ENCODE peak calls at places on chromosomes 4 and X, in five cellular contexts. Y, E, Z, B and G are unnamed samples. For H3K4me1, the result is how much of the 10 kb centered on the place peaks cover.

GRCh38 chr4:114598191-114599121 is at the start of gene UGT8:
- DNase-seq in Y (no peak), E (peak), B (peak), Z (peak), G (peak)

GRCh38 chr4:152970102-152970820 is 34.1 kb downstream of the FHDC1 start:
- DNase-seq in B (no peak), Z (no peak), E (no peak), Y (no peak), G (no peak)

GRCh38 chr4:155758500-155759371 is at the start of gene GUCY1B1:
- DNase-seq in Z (peak), E (peak), Y (peak), B (peak), G (peak)

GRCh38 chrX:154719132-154719675 is 31.7 kb downstream of the GAB3 start:
- DNase-seq in Z (no peak), B (peak), E (no peak), Y (no peak), G (no peak)

GRCh38 chrX:118761950-118762725 is 34.7 kb downstream of the IL13RA1 start:
- DNase-seq in Z (no peak), Y (no peak), E (no peak), B (no peak), G (no peak)

GRCh38 chr4:1091561-1091995 is 21.8 kb downstream of the RNF212 start:
- DNase-seq in E (no peak), Y (no peak), Z (no peak), B (no peak), G (peak)

GRCh38 chr4:112223956-112224355 is 7.6 kb upstream of the AP1AR start:
- DNase-seq in E (no peak), B (no peak), Z (no peak), Y (no peak), G (no peak)

GRCh38 chrX:151875270-151876026 is 37.2 kb upstream of the MAGEA4 start:
- DNase-seq in Z (no peak), B (no peak), Y (no peak), E (no peak), G (no peak)

GRCh38 chrX:54447461-54447860 is 7.3 kb downstream of the TSR2 start:
- DNase-seq in B (peak), Z (no peak), E (no peak), Y (no peak), G (no peak)

GRCh38 chr4:73759357-73759756 is 19.0 kb downstream of the CXCL8 start:
- DNase-seq in Y (no peak), Z (no peak), B (no peak), E (no peak), G (no peak)

GRCh38 chr4:55068522-55068921 is 56.9 kb downstream of the KDR start:
- DNase-seq in E (no peak), Z (no peak), Y (no peak), B (no peak), G (no peak)
- H3K27ac ChIP-seq in E (peak), Z (no peak), Y (no peak), B (no peak), G (no peak)

GRCh38 chrX:12322031-12322430 is 183.8 kb downstream of the FRMPD4 start:
- DNase-seq in B (no peak), Z (no peak), E (no peak), Y (no peak), G (no peak)

GRCh38 chrX:12329476-12329875 is 191.2 kb downstream of the FRMPD4 start:
- DNase-seq in B (no peak), E (no peak), Z (no peak), Y (no peak), G (no peak)

GRCh38 chrX:12330841-12331240 is 192.6 kb downstream of the FRMPD4 start:
- DNase-seq in B (no peak), Z (no peak), E (no peak), Y (no peak), G (no peak)

GRCh38 chrX:12332786-12333347 is 194.6 kb downstream of the FRMPD4 start:
- DNase-seq in B (no peak), Z (no peak), E (no peak), Y (no peak), G (no peak)

GRCh38 chrX:12327836-12328235 is 189.6 kb downstream of the FRMPD4 start:
- DNase-seq in B (no peak), E (no peak), Z (no peak), Y (no peak), G (no peak)
- H3K4me1 ChIP-seq in B (under half), E (under half), Z (under half), Y (under half), G (under half)

GRCh38 chrX:13676885-13677284 is 12.0 kb upstream of the RAB9A start:
- DNase-seq in E (no peak), Y (no peak), Z (no peak), B (no peak), G (no peak)
- TF ChIP-seq CTCF in E (no peak), Y (no peak), Z (no peak), B (no peak), G (no peak)

GRCh38 chrX:68833448-68833805 is 4.6 kb downstream of the EFNB1 start:
- DNase-seq in B (no peak), E (no peak), Z (no peak), Y (no peak), G (no peak)
- H3K27ac ChIP-seq in B (no peak), E (peak), Z (peak), Y (no peak), G (no peak)

GRCh38 chrX:110436497-110436896 is 77.8 kb downstream of the RTL9 start:
- DNase-seq in B (no peak), Y (no peak), Z (no peak), E (no peak), G (no peak)
- H3K4me1 ChIP-seq in B (under half), Y (under half), Z (under half), E (under half), G (under half)

DNA sequence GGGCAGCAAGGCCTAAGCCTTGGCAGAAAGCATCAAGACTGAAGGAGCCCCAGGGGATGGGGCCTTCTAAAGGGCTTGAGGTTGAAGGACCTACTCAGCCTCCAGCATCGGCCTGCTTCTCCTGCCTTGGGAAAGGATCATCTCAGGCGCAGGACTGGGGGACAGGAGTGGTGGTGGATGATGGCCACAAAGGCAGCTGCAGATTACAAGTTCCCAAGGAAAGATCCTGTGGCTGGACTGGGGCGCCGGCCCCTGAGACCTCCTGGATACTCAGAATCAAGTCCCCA is 1.6 kb upstream of the ELF4 start:
- DNase-seq in E (no peak), Z (no peak), B (no peak), Y (no peak), G (no peak)
- TF ChIP-seq CTCF in E (no peak), Z (no peak), B (no peak), Y (no peak), G (no peak)

DNA sequence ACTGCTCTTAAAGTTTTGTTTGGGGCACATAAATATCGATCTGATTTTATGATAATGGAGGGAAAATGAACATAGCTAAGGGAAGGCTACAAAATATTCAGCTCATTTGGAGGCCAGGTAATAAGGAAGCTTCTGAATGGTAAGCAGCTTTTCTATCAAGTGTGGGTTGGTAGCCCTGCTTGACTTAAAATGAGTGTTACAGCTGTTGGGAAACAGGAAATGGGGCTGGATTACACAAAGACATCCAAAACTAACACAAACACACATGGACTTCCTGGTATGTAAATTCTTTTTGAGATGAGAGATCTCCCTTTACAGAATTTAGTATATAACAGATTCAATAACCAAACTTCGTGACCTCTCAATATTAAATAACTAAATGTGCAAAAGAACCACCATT is 58.0 kb downstream of the FGF16 start:
- DNase-seq in Z (no peak), E (no peak), B (peak), Y (no peak), G (no peak)
- H3K27ac ChIP-seq in Z (no peak), E (no peak), B (no peak), Y (no peak), G (no peak)